ENCODE peak calls at places on chromosomes 16 and 17, in seven cellular contexts. Q is K562, U is WERI-Rb-1, L is adrenal gland, V is mammary epithelial cell, T is AG04450, O is HFF-Myc. A is an unnamed sample.

GRCh38 chr17:16351831-16352230 is 1.4 kb downstream of the CENPV start:
- DNase-seq in Q (no peak), U (no peak), L (no peak), V (no peak), T (no peak), O (no peak), A (no peak)

GRCh38 chr16:867421-868385 is 67.2 kb upstream of the GNG13 start:
- DNase-seq in Q (no peak), U (no peak), L (no peak), V (no peak), T (no peak), O (no peak), A (no peak)

GRCh38 chr16:30896203-30896889 is at the start of gene CTF1:
- DNase-seq in Q (peak), U (no peak), L (peak), V (peak), T (peak), O (peak), A (peak)

GRCh38 chr17:82528484-82529265 is 9.1 kb downstream of the FOXK2 start:
- DNase-seq in Q (no peak), U (peak), L (peak), V (peak), T (no peak), O (no peak), A (no peak)

GRCh38 chr17:38851434-38851833 is 2.1 kb downstream of the RPL23 start:
- DNase-seq in Q (no peak), U (no peak), L (no peak), V (no peak), T (no peak), O (no peak), A (no peak)

GRCh38 chr16:22008215-22009142 is 568 bp downstream of the MOSMO start:
- DNase-seq in Q (no peak), U (no peak), L (peak), V (no peak), T (no peak), O (no peak), A (no peak)

GRCh38 chr16:20611350-20611902 is 35.3 kb upstream of the ACSM2B start:
- DNase-seq in Q (no peak), U (peak), L (no peak), V (no peak), T (no peak), O (no peak), A (no peak)

GRCh38 chr16:54216268-54217187 is 70.1 kb downstream of the IRX3 start:
- DNase-seq in Q (no peak), U (no peak), L (no peak), V (no peak), T (no peak), O (peak), A (no peak)

GRCh38 chr16:86924537-86924936 is 346.2 kb downstream of the FOXL1 start:
- DNase-seq in Q (no peak), U (no peak), L (no peak), V (peak), T (peak), O (no peak), A (peak)

GRCh38 chr16:20851601-20852000 is 45.3 kb downstream of the REXO5 start:
- DNase-seq in Q (no peak), U (no peak), L (peak), V (peak), T (peak), O (peak), A (peak)

GRCh38 chr17:37358098-37358829 is 17.5 kb upstream of the C17orf78 start:
- DNase-seq in Q (peak), U (peak), L (peak), V (peak), T (no peak), O (no peak), A (no peak)

GRCh38 chr17:62093188-62094155 is 28.4 kb upstream of the MED13 start:
- DNase-seq in Q (no peak), U (no peak), L (peak), V (peak), T (peak), O (peak), A (peak)

GRCh38 chr17:78412403-78412802 is 34.0 kb downstream of the PGS1 start:
- DNase-seq in Q (peak), U (no peak), L (no peak), V (no peak), T (no peak), O (no peak), A (no peak)
- TF ChIP-seq CTCF in Q (peak), U (peak), L (peak), V (peak), T (peak), O (peak), A (peak)

GRCh38 chr16:85379041-85380001 is 233.8 kb upstream of the GSE1 start:
- DNase-seq in Q (peak), U (no peak), L (no peak), V (no peak), T (no peak), O (no peak), A (no peak)

GRCh38 chr16:85381738-85382592 is 231.2 kb upstream of the GSE1 start:
- DNase-seq in Q (peak), U (peak), L (no peak), V (no peak), T (no peak), O (no peak), A (peak)

GRCh38 chr16:85382717-85383118 is 230.4 kb upstream of the GSE1 start:
- DNase-seq in Q (no peak), U (no peak), L (no peak), V (no peak), T (no peak), O (no peak), A (no peak)

GRCh38 chr16:85380002-85380395 is 233.1 kb upstream of the GSE1 start:
- DNase-seq in Q (no peak), U (no peak), L (no peak), V (no peak), T (no peak), O (no peak), A (no peak)

GRCh38 chr16:85380905-85381737 is 232.0 kb upstream of the GSE1 start:
- DNase-seq in Q (no peak), U (no peak), L (no peak), V (no peak), T (no peak), O (no peak), A (no peak)
- H3K4me3 ChIP-seq in Q (no peak), U (no peak), L (no peak), V (no peak), T (no peak), O (no peak), A (no peak)

DNA sequence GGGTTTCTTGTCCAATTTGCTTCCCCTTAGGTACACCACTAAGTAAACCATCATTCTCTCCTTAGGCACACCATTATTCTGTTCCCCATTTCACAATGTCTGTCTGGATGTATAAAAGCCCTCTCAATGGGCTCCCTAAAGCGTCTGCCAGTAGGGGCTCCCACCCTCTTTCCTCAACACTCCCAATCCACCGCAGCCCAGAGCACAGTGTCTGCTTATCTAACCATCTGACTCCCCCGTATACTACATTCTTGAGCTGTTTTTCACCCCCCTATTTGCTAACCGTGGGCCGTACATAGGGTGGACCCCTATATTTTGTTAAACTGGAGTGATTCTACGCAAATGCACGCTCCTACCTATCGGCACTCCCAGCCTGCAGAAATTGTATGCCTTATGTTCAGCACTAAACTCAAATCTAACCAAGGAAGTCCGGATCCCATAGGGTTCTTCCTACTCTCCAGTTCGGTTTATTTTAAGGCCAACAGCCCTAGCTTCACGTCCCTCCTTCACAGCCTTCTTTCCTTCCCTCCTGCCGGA is 674 bp upstream of the PSMD3 start:
- DNase-seq in Q (peak), U (peak), L (no peak), V (peak), T (no peak), O (no peak), A (no peak)
- TF ChIP-seq CTCF in Q (peak), U (peak), L (no peak), V (no peak), T (peak), O (peak), A (peak)

GRCh38 chr16:67170948-67171649 is 761 bp downstream of the NOL3 start:
- DNase-seq in Q (no peak), U (no peak), L (no peak), V (no peak), T (no peak), O (no peak), A (no peak)

GRCh38 chr16:67170168-67170947 is at the start of gene NOL3:
- DNase-seq in Q (peak), U (peak), L (peak), V (peak), T (peak), O (no peak), A (no peak)

GRCh38 chr16:67173808-67174705 is 3.7 kb downstream of the NOL3 start:
- DNase-seq in Q (no peak), U (peak), L (peak), V (peak), T (peak), O (no peak), A (no peak)

GRCh38 chr16:67174706-67175231 is 4.4 kb downstream of the NOL3 start:
- DNase-seq in Q (no peak), U (no peak), L (no peak), V (no peak), T (no peak), O (no peak), A (no peak)

DNA sequence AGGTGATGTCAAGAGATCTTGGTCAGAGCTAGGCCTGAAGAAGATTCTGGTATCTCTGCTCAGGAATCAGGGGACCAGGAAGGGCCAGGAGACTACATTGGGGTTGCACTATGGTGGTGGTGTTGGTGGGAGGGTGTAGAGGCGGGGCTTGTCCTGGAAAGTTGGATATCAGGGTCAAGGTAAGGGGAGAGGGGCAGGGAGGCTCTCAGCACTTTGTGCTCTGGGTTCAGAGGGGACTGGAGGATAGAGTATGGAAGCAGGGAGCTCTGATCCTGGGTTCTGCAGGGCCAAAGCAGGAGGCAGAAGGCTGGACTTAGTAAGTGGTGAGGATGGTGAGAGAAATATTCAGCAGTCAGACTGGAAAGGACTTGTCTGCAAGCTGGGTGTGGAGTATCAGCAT is 3.0 kb downstream of the NOL3 start:
- DNase-seq in Q (no peak), U (no peak), L (no peak), V (no peak), T (no peak), O (no peak), A (no peak)
- H3K4me3 ChIP-seq in Q (no peak), U (peak), L (no peak), V (peak), T (no peak), O (peak), A (no peak)

DNA sequence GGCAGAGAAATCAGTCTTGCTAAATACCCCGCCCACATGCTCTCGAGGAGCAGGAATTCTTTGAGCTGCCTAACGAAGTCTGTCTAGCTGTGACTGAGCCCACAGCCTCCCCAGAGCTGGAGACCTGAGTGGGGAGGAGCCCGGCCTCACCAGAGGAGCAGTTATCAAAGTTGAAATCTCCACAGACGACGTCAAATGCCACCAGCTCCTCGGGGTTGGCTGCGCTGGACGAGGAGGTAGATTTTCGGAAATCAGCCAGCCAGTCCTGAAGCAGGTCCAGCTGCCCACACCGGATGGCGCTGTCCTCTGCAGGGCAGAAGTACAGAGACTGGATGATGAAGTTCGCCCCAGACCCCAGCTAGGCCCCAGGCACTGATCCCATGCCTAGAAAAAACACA is 53.8 kb downstream of the PRMT7 start:
- DNase-seq in Q (no peak), U (no peak), L (no peak), V (no peak), T (no peak), O (no peak), A (no peak)
- TF ChIP-seq CTCF in Q (peak), U (peak), L (no peak), V (no peak), T (peak), O (peak), A (peak)

GRCh38 chr17:9233271-9233599 is 211.9 kb downstream of the NTN1 start:
- DNase-seq in Q (no peak), U (no peak), L (no peak), V (no peak), T (no peak), O (no peak), A (no peak)
- H3K4me3 ChIP-seq in Q (no peak), U (no peak), L (no peak), V (no peak), T (no peak), O (no peak), A (no peak)

GRCh38 chr17:77558846-77559626 is 399.5 kb upstream of the TNRC6C start:
- DNase-seq in Q (no peak), U (no peak), L (no peak), V (peak), T (no peak), O (no peak), A (no peak)
- TF ChIP-seq CTCF in Q (no peak), U (no peak), L (no peak), V (no peak), T (no peak), O (no peak), A (no peak)

A was measured in astrocyte of the cerebellum.